ENCODE peak calls at places on chromosome 19, in eight cellular contexts. One of them, this sample, is unnamed.
A peak's percentile ranks its signal among the peaks of the same experiment; 100 is the strongest.

GRCh38 chr19:43594710-43595604 is 977 bp downstream of the IRGQ start:
- DNase-seq in germinal center: peak; percentile 63
- DNase-seq in NCI-H1092: no peak
- DNase-seq in psoas muscle: peak; percentile 72
- DNase-seq in astrocyte of the hippocampus: peak; percentile 90
- DNase-seq in adrenal gland: peak; percentile 77
- DNase-seq in NCI-H2081: peak; percentile 70
- DNase-seq in right lobe of liver: peak; percentile 72
- DNase-seq in this sample: peak; percentile 77

GRCh38 chr19:9057505-9058258 is 29.2 kb upstream of the OR1M1 start:
- DNase-seq in germinal center: no peak
- DNase-seq in NCI-H1092: no peak
- DNase-seq in psoas muscle: no peak
- DNase-seq in astrocyte of the hippocampus: no peak
- DNase-seq in adrenal gland: no peak
- DNase-seq in NCI-H2081: no peak
- DNase-seq in right lobe of liver: no peak
- DNase-seq in this sample: no peak

GRCh38 chr19:38072776-38073411 is 151.1 kb downstream of the DPF1 start:
- DNase-seq in germinal center: no peak
- DNase-seq in NCI-H1092: no peak
- DNase-seq in psoas muscle: no peak
- DNase-seq in astrocyte of the hippocampus: no peak
- DNase-seq in adrenal gland: no peak
- DNase-seq in NCI-H2081: no peak
- DNase-seq in right lobe of liver: no peak
- DNase-seq in this sample: peak; percentile 51

GRCh38 chr19:20661150-20661819 is at the start of gene ZNF626:
- DNase-seq in germinal center: peak; percentile 97
- DNase-seq in NCI-H1092: no peak
- DNase-seq in psoas muscle: peak; percentile 97
- DNase-seq in astrocyte of the hippocampus: peak; percentile 99
- DNase-seq in adrenal gland: peak; percentile 99
- DNase-seq in NCI-H2081: peak; percentile 92
- DNase-seq in right lobe of liver: peak; percentile 92
- DNase-seq in this sample: peak; percentile 92

GRCh38 chr19:17871878-17872250 is at the start of gene SLC5A5:
- DNase-seq in germinal center: no peak
- DNase-seq in NCI-H1092: no peak
- DNase-seq in psoas muscle: no peak
- DNase-seq in astrocyte of the hippocampus: no peak
- DNase-seq in adrenal gland: no peak
- DNase-seq in NCI-H2081: no peak
- DNase-seq in right lobe of liver: no peak
- DNase-seq in this sample: no peak

GRCh38 chr19:45173816-45174215 is 4.2 kb downstream of the TRAPPC6A start:
- DNase-seq in germinal center: no peak
- DNase-seq in NCI-H1092: no peak
- DNase-seq in psoas muscle: no peak
- DNase-seq in astrocyte of the hippocampus: peak; percentile 94
- DNase-seq in adrenal gland: no peak
- DNase-seq in NCI-H2081: no peak
- DNase-seq in right lobe of liver: no peak
- DNase-seq in this sample: no peak

GRCh38 chr19:50328257-50329145 is 676 bp downstream of the KCNC3 start:
- DNase-seq in germinal center: no peak
- DNase-seq in NCI-H1092: no peak
- DNase-seq in psoas muscle: no peak
- DNase-seq in astrocyte of the hippocampus: peak; percentile 27
- DNase-seq in adrenal gland: no peak
- DNase-seq in NCI-H2081: no peak
- DNase-seq in right lobe of liver: no peak
- DNase-seq in this sample: peak; percentile 72

GRCh38 chr19:4802711-4803110 is 11.2 kb downstream of the FEM1A start:
- DNase-seq in germinal center: no peak
- DNase-seq in NCI-H1092: no peak
- DNase-seq in psoas muscle: peak; percentile 85
- DNase-seq in astrocyte of the hippocampus: no peak
- DNase-seq in adrenal gland: no peak
- DNase-seq in NCI-H2081: no peak
- DNase-seq in right lobe of liver: no peak
- DNase-seq in this sample: no peak

GRCh38 chr19:29904017-29904416 is 38.0 kb upstream of the URI1 start:
- DNase-seq in germinal center: no peak
- DNase-seq in NCI-H1092: no peak
- DNase-seq in psoas muscle: no peak
- DNase-seq in astrocyte of the hippocampus: no peak
- DNase-seq in adrenal gland: no peak
- DNase-seq in NCI-H2081: no peak
- DNase-seq in right lobe of liver: no peak
- DNase-seq in this sample: no peak

GRCh38 chr19:19613456-19613855 is 5.0 kb downstream of the PBX4 start:
- DNase-seq in germinal center: no peak
- DNase-seq in NCI-H1092: no peak
- DNase-seq in psoas muscle: no peak
- DNase-seq in astrocyte of the hippocampus: no peak
- DNase-seq in adrenal gland: no peak
- DNase-seq in NCI-H2081: no peak
- DNase-seq in right lobe of liver: no peak
- DNase-seq in this sample: no peak

GRCh38 chr19:49595819-49596404 is 4.9 kb downstream of the PRR12 start:
- DNase-seq in germinal center: no peak
- DNase-seq in NCI-H1092: no peak
- DNase-seq in psoas muscle: no peak
- DNase-seq in astrocyte of the hippocampus: no peak
- DNase-seq in adrenal gland: no peak
- DNase-seq in NCI-H2081: no peak
- DNase-seq in right lobe of liver: no peak
- DNase-seq in this sample: no peak

GRCh38 chr19:31214086-31214485 is 135.2 kb downstream of the TSHZ3 start:
- DNase-seq in germinal center: no peak
- DNase-seq in NCI-H1092: no peak
- DNase-seq in psoas muscle: peak; percentile 87
- DNase-seq in astrocyte of the hippocampus: peak; percentile 98
- DNase-seq in adrenal gland: peak; percentile 70
- DNase-seq in NCI-H2081: no peak
- DNase-seq in right lobe of liver: peak; percentile 46
- DNase-seq in this sample: peak; percentile 61

GRCh38 chr19:2273356-2274184 is 8.4 kb downstream of the PEAK3 start:
- DNase-seq in germinal center: peak; percentile 92
- DNase-seq in NCI-H1092: peak; percentile 66
- DNase-seq in psoas muscle: peak; percentile 91
- DNase-seq in astrocyte of the hippocampus: peak; percentile 86
- DNase-seq in adrenal gland: peak; percentile 80
- DNase-seq in NCI-H2081: peak; percentile 61
- DNase-seq in right lobe of liver: peak; percentile 79
- DNase-seq in this sample: peak; percentile 84

GRCh38 chr19:55546822-55547614 is 1.7 kb upstream of the SBK3 start:
- DNase-seq in germinal center: no peak
- DNase-seq in NCI-H1092: no peak
- DNase-seq in psoas muscle: peak; percentile 95
- DNase-seq in astrocyte of the hippocampus: peak; percentile 66
- DNase-seq in adrenal gland: peak; percentile 71
- DNase-seq in NCI-H2081: no peak
- DNase-seq in right lobe of liver: peak; percentile 85
- DNase-seq in this sample: peak; percentile 89

GRCh38 chr19:17405250-17406038 is at the start of gene BST2:
- DNase-seq in germinal center: peak; percentile 94
- DNase-seq in NCI-H1092: no peak
- DNase-seq in psoas muscle: peak; percentile 65
- DNase-seq in astrocyte of the hippocampus: peak; percentile 76
- DNase-seq in adrenal gland: peak; percentile 93
- DNase-seq in NCI-H2081: no peak
- DNase-seq in right lobe of liver: peak; percentile 68
- DNase-seq in this sample: peak; percentile 75

GRCh38 chr19:28393574-28394336 is 819.2 kb downstream of the UQCRFS1 start:
- DNase-seq in germinal center: no peak
- DNase-seq in NCI-H1092: no peak
- DNase-seq in psoas muscle: no peak
- DNase-seq in astrocyte of the hippocampus: no peak
- DNase-seq in adrenal gland: no peak
- DNase-seq in NCI-H2081: no peak
- DNase-seq in right lobe of liver: no peak
- DNase-seq in this sample: no peak

GRCh38 chr19:23415561-23416191 is 20.4 kb upstream of the ZNF91 start:
- DNase-seq in germinal center: peak; percentile 18
- DNase-seq in NCI-H1092: no peak
- DNase-seq in psoas muscle: peak; percentile 52
- DNase-seq in astrocyte of the hippocampus: peak; percentile 76
- DNase-seq in adrenal gland: no peak
- DNase-seq in NCI-H2081: no peak
- DNase-seq in right lobe of liver: no peak
- DNase-seq in this sample: no peak

GRCh38 chr19:11446652-11447301 is 11.3 kb downstream of the PRKCSH start:
- DNase-seq in germinal center: peak; percentile 70
- DNase-seq in NCI-H1092: peak; percentile 12
- DNase-seq in psoas muscle: peak; percentile 80
- DNase-seq in astrocyte of the hippocampus: peak; percentile 56
- DNase-seq in adrenal gland: peak; percentile 66
- DNase-seq in NCI-H2081: no peak
- DNase-seq in right lobe of liver: peak; percentile 66
- DNase-seq in this sample: no peak

GRCh38 chr19:58154679-58155648 is 4.4 kb upstream of the ZNF329 start:
- DNase-seq in germinal center: peak; percentile 89
- DNase-seq in NCI-H1092: peak; percentile 77
- DNase-seq in psoas muscle: peak; percentile 96
- DNase-seq in astrocyte of the hippocampus: peak; percentile 99
- DNase-seq in adrenal gland: peak; percentile 97
- DNase-seq in NCI-H2081: peak; percentile 93
- DNase-seq in right lobe of liver: peak; percentile 96
- DNase-seq in this sample: peak; percentile 96

GRCh38 chr19:11197291-11198174 is at the start of gene KANK2:
- DNase-seq in germinal center: peak; percentile 97
- DNase-seq in NCI-H1092: peak; percentile 61
- DNase-seq in psoas muscle: peak; percentile 88
- DNase-seq in astrocyte of the hippocampus: peak; percentile 93
- DNase-seq in adrenal gland: peak; percentile 88
- DNase-seq in NCI-H2081: peak; percentile 93
- DNase-seq in right lobe of liver: peak; percentile 91
- DNase-seq in this sample: peak; percentile 89

GRCh38 chr19:18173054-18173571 is 500 bp upstream of the IFI30 start:
- DNase-seq in germinal center: peak; percentile 64
- DNase-seq in NCI-H1092: no peak
- DNase-seq in psoas muscle: peak; percentile 80
- DNase-seq in astrocyte of the hippocampus: no peak
- DNase-seq in adrenal gland: peak; percentile 76
- DNase-seq in NCI-H2081: no peak
- DNase-seq in right lobe of liver: peak; percentile 74
- DNase-seq in this sample: peak; percentile 91

GRCh38 chr19:12779162-12779993 is 4.0 kb upstream of the HOOK2 start:
- DNase-seq in germinal center: no peak
- DNase-seq in NCI-H1092: peak; percentile 69
- DNase-seq in psoas muscle: peak; percentile 79
- DNase-seq in astrocyte of the hippocampus: peak; percentile 84
- DNase-seq in adrenal gland: peak; percentile 81
- DNase-seq in NCI-H2081: peak; percentile 57
- DNase-seq in right lobe of liver: peak; percentile 63
- DNase-seq in this sample: no peak

GRCh38 chr19:16588089-16588823 is 16.0 kb upstream of the SLC35E1 start:
- DNase-seq in germinal center: peak; percentile 84
- DNase-seq in NCI-H1092: no peak
- DNase-seq in psoas muscle: peak; percentile 69
- DNase-seq in astrocyte of the hippocampus: no peak
- DNase-seq in adrenal gland: no peak
- DNase-seq in NCI-H2081: peak; percentile 18
- DNase-seq in right lobe of liver: no peak
- DNase-seq in this sample: no peak

GRCh38 chr19:34959021-34959420 is 5.0 kb downstream of the ZNF792 start:
- DNase-seq in germinal center: no peak
- DNase-seq in NCI-H1092: no peak
- DNase-seq in psoas muscle: no peak
- DNase-seq in astrocyte of the hippocampus: no peak
- DNase-seq in adrenal gland: no peak
- DNase-seq in NCI-H2081: no peak
- DNase-seq in right lobe of liver: no peak
- DNase-seq in this sample: no peak

GRCh38 chr19:7905859-7906258 is 2.2 kb downstream of the MAP2K7 start:
- DNase-seq in germinal center: no peak
- DNase-seq in NCI-H1092: no peak
- DNase-seq in psoas muscle: no peak
- DNase-seq in astrocyte of the hippocampus: no peak
- DNase-seq in adrenal gland: no peak
- DNase-seq in NCI-H2081: no peak
- DNase-seq in right lobe of liver: no peak
- DNase-seq in this sample: peak; percentile 47

GRCh38 chr19:32748497-32748896 is 28.9 kb downstream of the TDRD12 start:
- DNase-seq in germinal center: peak; percentile 18
- DNase-seq in NCI-H1092: no peak
- DNase-seq in psoas muscle: no peak
- DNase-seq in astrocyte of the hippocampus: no peak
- DNase-seq in adrenal gland: no peak
- DNase-seq in NCI-H2081: peak; percentile 39
- DNase-seq in right lobe of liver: no peak
- DNase-seq in this sample: no peak

GRCh38 chr19:48442116-48443035 is 3.4 kb upstream of the GRWD1 start:
- DNase-seq in germinal center: no peak
- DNase-seq in NCI-H1092: no peak
- DNase-seq in psoas muscle: no peak
- DNase-seq in astrocyte of the hippocampus: no peak
- DNase-seq in adrenal gland: no peak
- DNase-seq in NCI-H2081: no peak
- DNase-seq in right lobe of liver: no peak
- DNase-seq in this sample: no peak

GRCh38 chr19:31096930-31097329 is 252.3 kb downstream of the TSHZ3 start:
- DNase-seq in germinal center: no peak
- DNase-seq in NCI-H1092: no peak
- DNase-seq in psoas muscle: no peak
- DNase-seq in astrocyte of the hippocampus: no peak
- DNase-seq in adrenal gland: no peak
- DNase-seq in NCI-H2081: no peak
- DNase-seq in right lobe of liver: no peak
- DNase-seq in this sample: no peak

GRCh38 chr19:1811942-1812425 is at the start of gene ATP8B3:
- DNase-seq in germinal center: peak; percentile 99
- DNase-seq in NCI-H1092: no peak
- DNase-seq in psoas muscle: no peak
- DNase-seq in astrocyte of the hippocampus: no peak
- DNase-seq in adrenal gland: no peak
- DNase-seq in NCI-H2081: no peak
- DNase-seq in right lobe of liver: no peak
- DNase-seq in this sample: no peak